ENCODE peak calls at places on chromosome 7, in nine cellular contexts. J is neural progenitor cell, P is Panc1, K is body of pancreas, X is BE2C, H is heart right ventricle, A is fibroblast of lung, T is adipocyte, S is H9. I is an unnamed sample.

GRCh38 chr7:107528461-107528860 is 35.3 kb downstream of the COG5 start:
- DNase-seq in X (no peak), H (no peak), T (peak; percentile 60), S (no peak), J (no peak), P (no peak), A (peak; percentile 19), K (no peak), I (no peak)

GRCh38 chr7:81956520-81956919 is 186.7 kb upstream of the HGF start:
- DNase-seq in A (peak; percentile 84), H (peak; percentile 13), T (peak; percentile 62), S (no peak), J (peak; percentile 75), X (peak; percentile 48), P (peak; percentile 18), K (no peak), I (no peak)

GRCh38 chr7:101233907-101234547 is 3.6 kb downstream of the CLDN15 start:
- DNase-seq in K (no peak), T (no peak), A (no peak), J (no peak), X (no peak), P (no peak), S (no peak), H (no peak), I (no peak)

GRCh38 chr7:151897201-151897711 is 20.3 kb upstream of the PRKAG2 start:
- DNase-seq in X (no peak), S (peak; percentile 77), H (no peak), K (peak; percentile 47), A (no peak), J (peak; percentile 66), T (no peak), P (no peak), I (no peak)

GRCh38 chr7:77727527-77727926 is 31.3 kb downstream of the RSBN1L start:
- DNase-seq in J (no peak), P (no peak), H (no peak), T (no peak), K (no peak), S (no peak), A (no peak), X (no peak), I (no peak)

GRCh38 chr7:76189276-76189675 is 12.4 kb upstream of the SRRM3 start:
- DNase-seq in A (no peak), S (no peak), K (no peak), P (no peak), H (no peak), J (no peak), T (no peak), X (no peak), I (no peak)

GRCh38 chr7:100087055-100087750 is 1.6 kb upstream of the COPS6 start:
- DNase-seq in K (no peak), J (no peak), A (peak; percentile 95), T (peak; percentile 87), H (no peak), X (no peak), S (no peak), P (no peak), I (no peak)

GRCh38 chr7:44383566-44383965 is 58.2 kb upstream of the CAMK2B start:
- DNase-seq in P (no peak), T (peak; percentile 67), X (no peak), J (no peak), K (peak; percentile 5), A (peak; percentile 65), H (no peak), S (peak; percentile 14), I (no peak)

GRCh38 chr7:29801929-29802328 is 4.4 kb upstream of the WIPF3 start:
- DNase-seq in P (no peak), K (no peak), A (no peak), H (no peak), T (no peak), S (no peak), X (no peak), J (no peak), I (no peak)
- H3K27me3 ChIP-seq in P (peaks cover 16% of the 10 kb centered on the region), K (no peaks in the 10 kb centered on the region), A (peaks cover 25% of the 10 kb centered on the region), H (no peaks in the 10 kb centered on the region), T (peaks cover 37% of the 10 kb centered on the region), S (peaks cover 4% of the 10 kb centered on the region), X (peaks cover 43% of the 10 kb centered on the region), J (peaks cover 29% of the 10 kb centered on the region), I (peaks cover 32% of the 10 kb centered on the region)

GRCh38 chr7:134726581-134726980 is 52.9 kb upstream of the CALD1 start:
- DNase-seq in T (no peak), S (no peak), J (no peak), K (no peak), A (peak; percentile 70), P (no peak), X (no peak), H (no peak), I (no peak)
- H3K4me1 ChIP-seq in T (peaks cover 40% of the 10 kb centered on the region), S (no peaks in the 10 kb centered on the region), J (no peaks in the 10 kb centered on the region), K (no peaks in the 10 kb centered on the region), A (peaks cover 27% of the 10 kb centered on the region), P (no peaks in the 10 kb centered on the region), X (no peaks in the 10 kb centered on the region), H (peaks cover 61% of the 10 kb centered on the region), I (peaks cover 9% of the 10 kb centered on the region)

DNA sequence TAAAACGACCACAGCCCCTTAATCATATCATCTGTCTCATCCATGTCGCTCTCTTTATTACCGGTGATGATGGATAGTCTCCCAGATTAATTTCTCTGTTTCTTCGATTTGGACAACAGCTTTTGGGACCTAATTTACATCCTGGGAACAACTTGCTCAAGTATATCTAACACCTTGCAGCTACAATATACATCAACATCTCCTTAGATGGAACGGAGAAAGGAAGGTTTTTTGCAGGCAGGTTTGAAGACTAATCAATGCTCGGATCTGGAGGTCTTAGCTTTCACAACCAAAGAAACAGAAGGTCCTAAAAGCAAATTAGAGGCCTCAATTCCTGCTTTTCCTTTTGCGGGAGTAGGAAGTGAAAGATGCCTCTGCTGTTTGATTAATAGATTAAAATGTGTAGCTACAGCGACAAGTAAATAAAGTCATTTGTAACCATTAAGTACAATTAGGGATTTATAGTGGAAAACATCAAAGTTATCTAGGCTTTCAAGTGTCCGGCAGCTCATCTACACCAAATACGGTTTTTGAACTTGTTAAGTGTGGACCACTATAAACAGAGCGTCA is 3.7 kb upstream of the SP8 start:
- DNase-seq in S (no peak), X (no peak), A (no peak), T (no peak), H (no peak), K (no peak), J (no peak), P (no peak), I (no peak)
- H3K27me3 ChIP-seq in S (peaks cover 46% of the 10 kb centered on the region), X (peaks cover 99% of the 10 kb centered on the region), A (peaks cover 43% of the 10 kb centered on the region), T (peaks cover 91% of the 10 kb centered on the region), H (peaks cover 100% of the 10 kb centered on the region), K (peaks cover 75% of the 10 kb centered on the region), J (peaks cover 57% of the 10 kb centered on the region), P (peaks cover 62% of the 10 kb centered on the region), I (peaks cover 100% of the 10 kb centered on the region)

GRCh38 chr7:130942211-130942964 is 208.4 kb upstream of the KLF14 start:
- DNase-seq in K (peak; percentile 61), T (peak; percentile 56), J (no peak), A (peak; percentile 81), H (no peak), S (no peak), X (no peak), P (peak; percentile 91), I (no peak)

GRCh38 chr7:130941322-130942210 is 207.6 kb upstream of the KLF14 start:
- DNase-seq in S (no peak), A (peak; percentile 75), K (peak; percentile 66), T (peak; percentile 67), H (no peak), J (no peak), P (peak; percentile 91), X (peak; percentile 79), I (peak; percentile 69)

GRCh38 chr7:130939285-130940095 is 205.5 kb upstream of the KLF14 start:
- DNase-seq in A (peak; percentile 65), H (no peak), X (no peak), T (peak; percentile 67), J (peak; percentile 53), P (no peak), S (no peak), K (no peak), I (no peak)

GRCh38 chr7:130940326-130940725 is 206.3 kb upstream of the KLF14 start:
- DNase-seq in P (no peak), H (no peak), A (no peak), J (no peak), K (no peak), T (no peak), S (no peak), X (no peak), I (no peak)

DNA sequence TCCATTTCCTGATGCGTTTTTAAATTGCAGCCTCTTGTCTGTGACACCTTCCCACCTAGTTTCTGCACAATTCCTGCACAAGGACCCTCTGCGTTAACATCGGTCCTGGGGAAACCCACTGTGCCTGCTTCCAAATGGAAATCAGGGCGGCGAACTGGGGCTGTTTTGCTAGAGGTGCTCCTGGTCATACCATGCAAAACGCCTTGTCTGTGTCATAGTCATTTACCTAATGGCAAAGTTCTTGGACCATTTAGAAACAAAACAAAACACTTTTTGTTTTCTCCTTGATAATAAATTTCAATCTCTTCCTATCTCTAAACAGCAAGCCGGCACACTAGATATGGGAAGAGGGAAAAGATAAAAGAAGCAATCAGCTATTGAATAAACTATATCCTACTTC is 206.9 kb upstream of the KLF14 start:
- DNase-seq in H (no peak), J (no peak), S (no peak), T (no peak), A (peak; percentile 39), P (peak; percentile 54), X (peak; percentile 54), K (no peak), I (no peak)
- H3K4me1 ChIP-seq in H (peaks cover 86% of the 10 kb centered on the region), J (peaks cover 29% of the 10 kb centered on the region), S (peaks cover 2% of the 10 kb centered on the region), T (peaks cover 67% of the 10 kb centered on the region), A (peaks cover 22% of the 10 kb centered on the region), P (peaks cover 74% of the 10 kb centered on the region), X (peaks cover 7% of the 10 kb centered on the region), K (peaks cover 40% of the 10 kb centered on the region), I (peaks cover 85% of the 10 kb centered on the region)

GRCh38 chr7:128366290-128366689 is 4.8 kb upstream of the PRRT4 start:
- DNase-seq in S (no peak), X (no peak), H (no peak), P (no peak), K (no peak), T (no peak), A (no peak), J (no peak), I (no peak)
- H3K27me3 ChIP-seq in S (peaks cover 27% of the 10 kb centered on the region), X (no peaks in the 10 kb centered on the region), H (peaks cover 6% of the 10 kb centered on the region), P (peaks cover 24% of the 10 kb centered on the region), K (no peaks in the 10 kb centered on the region), T (peaks cover 42% of the 10 kb centered on the region), A (peaks cover 31% of the 10 kb centered on the region), J (peaks cover 74% of the 10 kb centered on the region), I (peaks cover 26% of the 10 kb centered on the region)

DNA sequence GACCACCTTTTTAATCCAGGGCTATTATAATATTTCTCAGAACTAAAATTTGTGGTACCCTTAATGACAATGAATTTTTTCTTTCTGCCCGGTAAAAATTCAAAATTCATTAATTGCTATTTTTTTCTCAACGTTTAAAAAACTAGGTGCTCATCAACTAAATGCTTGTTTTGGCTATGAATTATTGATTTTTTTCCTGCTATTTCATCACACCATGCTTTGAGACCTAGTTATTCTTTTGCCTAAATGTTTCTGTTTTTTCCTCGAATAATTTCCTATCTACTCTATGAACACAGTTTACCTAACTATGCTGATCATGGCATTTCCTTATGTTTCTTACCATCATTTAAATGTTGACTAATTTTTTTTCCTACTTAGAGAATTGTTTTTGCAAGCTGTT is 5.6 kb upstream of the CD36 start:
- DNase-seq in H (no peak), K (no peak), J (no peak), T (no peak), X (no peak), P (no peak), S (no peak), A (no peak), I (no peak)
- H3K4me1 ChIP-seq in H (peaks cover 99% of the 10 kb centered on the region), K (no peaks in the 10 kb centered on the region), J (no peaks in the 10 kb centered on the region), T (peaks cover 69% of the 10 kb centered on the region), X (peaks cover 8% of the 10 kb centered on the region), P (no peaks in the 10 kb centered on the region), S (no peaks in the 10 kb centered on the region), A (peaks cover 22% of the 10 kb centered on the region), I (peaks cover 77% of the 10 kb centered on the region)

GRCh38 chr7:128350708-128351295 is 7.1 kb upstream of the RBM28 start:
- DNase-seq in X (peak; percentile 64), S (no peak), T (no peak), J (no peak), K (no peak), A (no peak), P (no peak), H (no peak), I (no peak)
- H3K27me3 ChIP-seq in X (no peaks in the 10 kb centered on the region), S (peaks cover 15% of the 10 kb centered on the region), T (peaks cover 40% of the 10 kb centered on the region), J (peaks cover 86% of the 10 kb centered on the region), K (peaks cover 11% of the 10 kb centered on the region), A (peaks cover 53% of the 10 kb centered on the region), P (no peaks in the 10 kb centered on the region), H (peaks cover 13% of the 10 kb centered on the region), I (peaks cover 40% of the 10 kb centered on the region)